ENCODE peak calls at places on chromosomes 16 and 17, in ten cellular contexts. P is skeletal muscle cell; N is NCI-H345; T is left lung; V is uterus; Q is RWPE1; C is MM.1S; J is kidney epithelial cell; B is CD8-positive, alpha-beta T cell; Y is cerebellar cortex. X is an unnamed sample.

GRCh38 chr16:1330260-1330914 is 3.1 kb upstream of the BAIAP3 start:
- DNase-seq in P (no peak), N (no peak), T (no peak), V (no peak), Q (no peak), C (peak; percentile 20), J (no peak), B (no peak), Y (no peak), X (no peak)

GRCh38 chr17:65627892-65628622 is 66.6 kb upstream of the AXIN2 start:
- DNase-seq in P (peak; percentile 34), N (peak; percentile 83), T (no peak), V (peak; percentile 63), Q (peak; percentile 25), C (peak; percentile 12), J (peak; percentile 79), B (no peak), Y (peak; percentile 3), X (no peak)

GRCh38 chr16:72092832-72093447 is 480 bp downstream of the TXNL4B start:
- DNase-seq in P (peak; percentile 21), N (no peak), T (no peak), V (no peak), Q (peak; percentile 49), C (peak; percentile 24), J (no peak), B (no peak), Y (peak; percentile 27), X (no peak)

GRCh38 chr16:89037261-89038152 is 56.1 kb upstream of the ACSF3 start:
- DNase-seq in P (no peak), N (no peak), T (no peak), V (no peak), Q (peak; percentile 20), C (peak; percentile 16), J (no peak), B (no peak), Y (no peak), X (no peak)

GRCh38 chr16:57924514-57924913 is 46.4 kb downstream of the CNGB1 start:
- DNase-seq in P (no peak), N (no peak), T (no peak), V (no peak), Q (no peak), C (no peak), J (no peak), B (no peak), Y (no peak), X (no peak)

GRCh38 chr16:10428433-10429168 is 42.7 kb downstream of the ATF7IP2 start:
- DNase-seq in P (no peak), N (no peak), T (no peak), V (no peak), Q (peak; percentile 38), C (no peak), J (peak; percentile 35), B (no peak), Y (no peak), X (no peak)

GRCh38 chr17:13786000-13786598 is 184.4 kb upstream of the HS3ST3A1 start:
- DNase-seq in P (peak; percentile 44), N (no peak), T (no peak), V (no peak), Q (no peak), C (no peak), J (no peak), B (no peak), Y (no peak), X (no peak)

GRCh38 chr17:1325766-1326165 is 46.3 kb downstream of the TRARG1 start:
- DNase-seq in P (no peak), N (no peak), T (no peak), V (no peak), Q (no peak), C (no peak), J (no peak), B (no peak), Y (no peak), X (no peak)

GRCh38 chr16:27499659-27500055 is 50.1 kb downstream of the GTF3C1 start:
- DNase-seq in P (no peak), N (no peak), T (no peak), V (no peak), Q (no peak), C (no peak), J (no peak), B (no peak), Y (no peak), X (peak; percentile 38)

GRCh38 chr17:1039511-1040215 is 42.7 kb downstream of the TIMM22 start:
- DNase-seq in P (peak; percentile 52), N (no peak), T (peak; percentile 91), V (peak; percentile 58), Q (no peak), C (no peak), J (no peak), B (no peak), Y (no peak), X (peak; percentile 82)

GRCh38 chr17:17669081-17669850 is 12.0 kb upstream of the RAI1 start:
- DNase-seq in P (no peak), N (no peak), T (no peak), V (no peak), Q (no peak), C (no peak), J (no peak), B (no peak), Y (no peak), X (no peak)